ENCODE peak calls at places on chromosomes 13 and 19, in four cellular contexts. One of them, this sample, is unnamed.

GRCh38 chr13:51943721-51944120 is 67.5 kb downstream of the ATP7B start:
- DNase-seq in GM23338: no peak
- DNase-seq in SK-N-SH: no peak
- DNase-seq in HCT116: no peak
- DNase-seq in this sample: no peak

GRCh38 chr19:34459614-34460013 is 21.9 kb upstream of the WTIP start:
- DNase-seq in GM23338: no peak
- DNase-seq in SK-N-SH: no peak
- DNase-seq in HCT116: no peak
- DNase-seq in this sample: no peak

GRCh38 chr13:30616927-30617314 is 799 bp upstream of the USPL1 start:
- DNase-seq in GM23338: peak
- DNase-seq in SK-N-SH: peak
- DNase-seq in HCT116: peak
- DNase-seq in this sample: peak

GRCh38 chr19:50148528-50148927 is 14.6 kb downstream of the IZUMO2 start:
- DNase-seq in GM23338: no peak
- DNase-seq in SK-N-SH: no peak
- DNase-seq in HCT116: no peak
- DNase-seq in this sample: no peak

GRCh38 chr19:40358773-40359172 is 10.3 kb downstream of the PLD3 start:
- DNase-seq in GM23338: no peak
- DNase-seq in SK-N-SH: no peak
- DNase-seq in HCT116: no peak
- DNase-seq in this sample: no peak

GRCh38 chr13:104949840-104950805 is 1585.3 kb downstream of the EFNB2 start:
- DNase-seq in GM23338: no peak
- DNase-seq in SK-N-SH: no peak
- DNase-seq in HCT116: no peak
- DNase-seq in this sample: no peak

GRCh38 chr13:108214511-108215383 is 589 bp downstream of the LIG4 start:
- DNase-seq in GM23338: peak
- DNase-seq in SK-N-SH: peak
- DNase-seq in HCT116: no peak
- DNase-seq in this sample: no peak

GRCh38 chr13:75217949-75218348 is 264.0 kb downstream of the TBC1D4 start:
- DNase-seq in GM23338: no peak
- DNase-seq in SK-N-SH: no peak
- DNase-seq in HCT116: no peak
- DNase-seq in this sample: no peak

GRCh38 chr19:45998834-45999233 is 3.6 kb downstream of the CCDC61 start:
- DNase-seq in GM23338: no peak
- DNase-seq in SK-N-SH: no peak
- DNase-seq in HCT116: no peak
- DNase-seq in this sample: no peak

GRCh38 chr13:20713751-20714150 is 10.3 kb downstream of the IL17D start:
- DNase-seq in GM23338: no peak
- DNase-seq in SK-N-SH: no peak
- DNase-seq in HCT116: no peak
- DNase-seq in this sample: no peak

GRCh38 chr19:1503089-1503924 is 9.5 kb downstream of the ADAMTSL5 start:
- DNase-seq in GM23338: peak
- DNase-seq in SK-N-SH: peak
- DNase-seq in HCT116: no peak
- DNase-seq in this sample: peak

GRCh38 chr19:52138614-52139290 is 986 bp downstream of the ZNF616 start:
- DNase-seq in GM23338: peak
- DNase-seq in SK-N-SH: peak
- DNase-seq in HCT116: no peak
- DNase-seq in this sample: peak

GRCh38 chr13:109698779-109699178 is 87.6 kb downstream of the IRS2 start:
- DNase-seq in GM23338: no peak
- DNase-seq in SK-N-SH: no peak
- DNase-seq in HCT116: no peak
- DNase-seq in this sample: no peak

GRCh38 chr13:52738719-52739467 is 727 bp downstream of the CNMD start:
- DNase-seq in GM23338: peak
- DNase-seq in SK-N-SH: no peak
- DNase-seq in HCT116: no peak
- DNase-seq in this sample: peak

GRCh38 chr13:44955421-44955820 is 33.9 kb downstream of the NUFIP1 start:
- DNase-seq in GM23338: no peak
- DNase-seq in SK-N-SH: no peak
- DNase-seq in HCT116: no peak
- DNase-seq in this sample: no peak

GRCh38 chr19:7421941-7422744 is 66.7 kb downstream of the PEX11G start:
- DNase-seq in GM23338: no peak
- DNase-seq in SK-N-SH: no peak
- DNase-seq in HCT116: peak
- DNase-seq in this sample: no peak

GRCh38 chr19:48443262-48443661 is 2.5 kb upstream of the GRWD1 start:
- DNase-seq in GM23338: peak
- DNase-seq in SK-N-SH: no peak
- DNase-seq in HCT116: no peak
- DNase-seq in this sample: no peak

GRCh38 chr19:13985771-13986347 is 20.3 kb downstream of the RFX1 start:
- DNase-seq in GM23338: peak
- DNase-seq in SK-N-SH: no peak
- DNase-seq in HCT116: no peak
- DNase-seq in this sample: no peak

GRCh38 chr19:41816761-41817160 is 20.4 kb downstream of the CEACAM3 start:
- DNase-seq in GM23338: no peak
- DNase-seq in SK-N-SH: no peak
- DNase-seq in HCT116: no peak
- DNase-seq in this sample: no peak

GRCh38 chr19:48752511-48753365 is at the start of gene FUT1:
- DNase-seq in GM23338: peak
- DNase-seq in SK-N-SH: peak
- DNase-seq in HCT116: peak
- DNase-seq in this sample: peak

GRCh38 chr13:50168803-50169202 is 153.6 kb downstream of the KCNRG start:
- DNase-seq in GM23338: no peak
- DNase-seq in SK-N-SH: no peak
- DNase-seq in HCT116: no peak
- DNase-seq in this sample: no peak

GRCh38 chr19:810077-810855 is 11.5 kb downstream of the PLPPR3 start:
- DNase-seq in GM23338: peak
- DNase-seq in SK-N-SH: no peak
- DNase-seq in HCT116: no peak
- DNase-seq in this sample: peak

GRCh38 chr19:30637926-30638325 is 265.7 kb downstream of the ZNF536 start:
- DNase-seq in GM23338: no peak
- DNase-seq in SK-N-SH: no peak
- DNase-seq in HCT116: no peak
- DNase-seq in this sample: no peak

GRCh38 chr13:24005711-24006281 is 108.5 kb upstream of the C1QTNF9B start:
- DNase-seq in GM23338: no peak
- DNase-seq in SK-N-SH: no peak
- DNase-seq in HCT116: no peak
- DNase-seq in this sample: no peak

GRCh38 chr19:54937926-54938325 is 9.4 kb downstream of the NLRP7 start:
- DNase-seq in GM23338: no peak
- DNase-seq in SK-N-SH: no peak
- DNase-seq in HCT116: no peak
- DNase-seq in this sample: no peak

GRCh38 chr19:11373885-11374448 is 499 bp upstream of the SWSAP1 start:
- DNase-seq in GM23338: no peak
- DNase-seq in SK-N-SH: peak
- DNase-seq in HCT116: no peak
- DNase-seq in this sample: peak

GRCh38 chr19:2081873-2082810 is 14.0 kb downstream of the MOB3A start:
- DNase-seq in GM23338: no peak
- DNase-seq in SK-N-SH: peak
- DNase-seq in HCT116: no peak
- DNase-seq in this sample: no peak

GRCh38 chr19:13770013-13770635 is 4.1 kb upstream of the C19orf53 start:
- DNase-seq in GM23338: no peak
- DNase-seq in SK-N-SH: no peak
- DNase-seq in HCT116: no peak
- DNase-seq in this sample: no peak

GRCh38 chr13:26813626-26814348 is 53.2 kb upstream of the GPR12 start:
- DNase-seq in GM23338: no peak
- DNase-seq in SK-N-SH: no peak
- DNase-seq in HCT116: no peak
- DNase-seq in this sample: no peak

DNA sequence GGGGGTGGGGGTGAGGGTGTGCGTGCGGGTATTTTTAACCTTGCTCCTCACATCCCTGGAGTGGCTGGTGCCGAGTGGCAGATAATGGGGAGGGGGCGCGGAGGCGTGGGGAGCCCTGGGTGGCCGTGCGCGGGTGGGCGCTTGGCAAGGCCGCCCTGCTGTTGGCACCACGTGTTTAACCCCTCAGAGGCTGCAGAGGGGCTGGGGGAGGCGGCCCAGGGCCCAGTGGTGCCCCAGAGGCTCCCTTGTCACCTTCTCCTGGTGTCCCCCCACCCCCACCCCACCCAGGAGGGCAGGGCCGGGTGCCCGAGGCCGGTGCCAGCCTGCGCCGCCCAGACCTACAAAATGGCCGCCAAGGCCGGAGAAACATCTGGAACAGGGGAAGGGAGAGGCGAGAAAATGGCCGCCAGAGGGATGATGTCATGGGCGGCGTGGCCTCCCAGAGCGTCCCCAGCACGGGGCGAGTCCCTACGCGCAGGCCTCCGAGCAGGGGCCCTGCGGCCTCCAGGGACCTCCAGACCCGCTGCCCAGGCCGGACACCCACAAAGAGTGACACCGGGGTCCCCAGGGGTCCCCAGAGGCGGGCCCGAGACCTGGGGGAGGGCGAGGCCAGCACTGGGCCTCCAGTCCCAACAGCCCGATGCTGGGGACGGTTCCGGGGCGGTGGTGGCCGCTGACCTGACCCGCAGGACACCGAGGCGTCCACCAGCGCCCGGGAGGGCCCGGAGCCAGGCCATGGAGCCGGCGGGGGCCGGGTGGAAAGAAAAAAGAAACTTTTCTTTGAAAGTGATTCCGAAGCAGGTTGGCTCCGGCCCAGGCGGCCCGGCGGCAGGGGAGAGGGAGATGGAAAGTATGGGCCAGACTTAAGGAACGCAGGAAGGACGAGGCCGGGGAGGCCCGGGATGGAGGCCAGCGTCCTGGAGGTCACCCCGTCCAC is 38.2 kb downstream of the NFIC start:
- DNase-seq in GM23338: peak
- DNase-seq in SK-N-SH: peak
- DNase-seq in HCT116: no peak
- DNase-seq in this sample: no peak
- TF ChIP-seq REST in GM23338: no peak
- TF ChIP-seq REST in SK-N-SH: no peak
- TF ChIP-seq REST in HCT116: no peak
- TF ChIP-seq REST in this sample: no peak

GRCh38 chr13:41059896-41060722 is 1.2 kb upstream of the WBP4 start:
- DNase-seq in GM23338: peak
- DNase-seq in SK-N-SH: peak
- DNase-seq in HCT116: peak
- DNase-seq in this sample: peak
- TF ChIP-seq REST in GM23338: no peak
- TF ChIP-seq REST in SK-N-SH: no peak
- TF ChIP-seq REST in HCT116: no peak
- TF ChIP-seq REST in this sample: no peak

DNA sequence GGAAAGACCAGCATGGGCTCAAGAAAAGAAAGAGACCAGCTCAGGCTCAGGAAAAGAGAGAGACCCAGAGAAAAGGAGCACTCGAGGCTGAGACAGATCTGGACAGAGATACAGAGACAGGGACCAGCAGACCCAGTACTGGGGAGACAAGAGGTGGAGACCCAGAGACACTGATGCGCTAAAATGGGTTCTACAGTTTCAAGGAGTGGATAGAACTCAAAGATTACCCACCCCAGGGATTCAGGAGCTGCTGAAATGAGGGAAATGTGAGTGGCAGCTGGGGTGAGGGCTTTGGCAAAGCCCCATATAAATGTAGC is 609 bp upstream of the ZSCAN18 start:
- DNase-seq in GM23338: no peak
- DNase-seq in SK-N-SH: peak
- DNase-seq in HCT116: no peak
- DNase-seq in this sample: no peak
- TF ChIP-seq REST in GM23338: no peak
- TF ChIP-seq REST in SK-N-SH: no peak
- TF ChIP-seq REST in HCT116: no peak
- TF ChIP-seq REST in this sample: no peak

GRCh38 chr13:77898097-77898496 is 20.5 kb downstream of the EDNRB start:
- DNase-seq in GM23338: no peak
- DNase-seq in SK-N-SH: no peak
- DNase-seq in HCT116: no peak
- DNase-seq in this sample: no peak
- TF ChIP-seq REST in GM23338: no peak
- TF ChIP-seq REST in SK-N-SH: no peak
- TF ChIP-seq REST in HCT116: no peak
- TF ChIP-seq REST in this sample: no peak